ENCODE peak calls at places on chromosomes 12 and 14, in six cellular contexts. One of them, this sample, is unnamed.

GRCh38 chr12:52805000-52805399 is 8.9 kb downstream of the KRT4 start:
- DNase-seq in HS-5: no peak
- DNase-seq in GOT3: no peak
- DNase-seq in cardiac fibroblast: no peak
- DNase-seq in PC-9: peak
- DNase-seq in GM12892: no peak
- DNase-seq in this sample: no peak

GRCh38 chr12:1660304-1661187 is 30.3 kb upstream of the ADIPOR2 start:
- DNase-seq in GOT3: no peak
- DNase-seq in cardiac fibroblast: peak
- DNase-seq in GM12892: no peak
- DNase-seq in PC-9: peak
- DNase-seq in HS-5: no peak
- DNase-seq in this sample: no peak

GRCh38 chr12:3544296-3544965 is 53.4 kb downstream of the PRMT8 start:
- DNase-seq in PC-9: no peak
- DNase-seq in GM12892: no peak
- DNase-seq in HS-5: no peak
- DNase-seq in GOT3: no peak
- DNase-seq in cardiac fibroblast: no peak
- DNase-seq in this sample: no peak

GRCh38 chr12:131604146-131604844 is 106.6 kb upstream of the SFSWAP start:
- DNase-seq in cardiac fibroblast: no peak
- DNase-seq in PC-9: no peak
- DNase-seq in GM12892: no peak
- DNase-seq in HS-5: no peak
- DNase-seq in GOT3: no peak
- DNase-seq in this sample: no peak

GRCh38 chr12:75483411-75483810 is 2.9 kb downstream of the GLIPR1 start:
- DNase-seq in HS-5: no peak
- DNase-seq in cardiac fibroblast: peak
- DNase-seq in GM12892: no peak
- DNase-seq in PC-9: no peak
- DNase-seq in GOT3: no peak
- DNase-seq in this sample: no peak

GRCh38 chr12:116535241-116535640 is 23.9 kb upstream of the MAP1LC3B2 start:
- DNase-seq in cardiac fibroblast: no peak
- DNase-seq in HS-5: no peak
- DNase-seq in GM12892: no peak
- DNase-seq in PC-9: no peak
- DNase-seq in GOT3: no peak
- DNase-seq in this sample: no peak

GRCh38 chr12:79566452-79566851 is 124.3 kb downstream of the PAWR start:
- DNase-seq in GOT3: no peak
- DNase-seq in PC-9: peak
- DNase-seq in GM12892: no peak
- DNase-seq in HS-5: no peak
- DNase-seq in cardiac fibroblast: peak
- DNase-seq in this sample: no peak

GRCh38 chr12:7190268-7191055 is 976 bp downstream of the PEX5 start:
- DNase-seq in GM12892: no peak
- DNase-seq in PC-9: no peak
- DNase-seq in GOT3: no peak
- DNase-seq in cardiac fibroblast: peak
- DNase-seq in HS-5: no peak
- DNase-seq in this sample: no peak

GRCh38 chr14:69481815-69482568 is 2.5 kb upstream of the PLEKHD1 start:
- DNase-seq in cardiac fibroblast: no peak
- DNase-seq in GOT3: no peak
- DNase-seq in GM12892: peak
- DNase-seq in HS-5: no peak
- DNase-seq in PC-9: no peak
- DNase-seq in this sample: no peak

GRCh38 chr12:107352347-107353081 is 259.2 kb upstream of the CRY1 start:
- DNase-seq in GOT3: no peak
- DNase-seq in PC-9: peak
- DNase-seq in GM12892: no peak
- DNase-seq in HS-5: no peak
- DNase-seq in cardiac fibroblast: no peak
- DNase-seq in this sample: no peak

GRCh38 chr12:39441963-39442894 is 691 bp downstream of the KIF21A start:
- DNase-seq in GOT3: peak
- DNase-seq in PC-9: peak
- DNase-seq in HS-5: peak
- DNase-seq in cardiac fibroblast: peak
- DNase-seq in GM12892: peak
- DNase-seq in this sample: no peak

GRCh38 chr12:101642115-101643067 is 47.6 kb downstream of the MYBPC1 start:
- DNase-seq in cardiac fibroblast: no peak
- DNase-seq in HS-5: no peak
- DNase-seq in GM12892: no peak
- DNase-seq in GOT3: no peak
- DNase-seq in PC-9: no peak
- DNase-seq in this sample: no peak

GRCh38 chr12:12024958-12025682 is 45.6 kb upstream of the BCL2L14 start:
- DNase-seq in GM12892: no peak
- DNase-seq in GOT3: no peak
- DNase-seq in HS-5: no peak
- DNase-seq in cardiac fibroblast: no peak
- DNase-seq in PC-9: no peak
- DNase-seq in this sample: no peak

GRCh38 chr14:102196008-102196407 is 56.3 kb downstream of the WDR20 start:
- DNase-seq in cardiac fibroblast: no peak
- DNase-seq in GM12892: no peak
- DNase-seq in HS-5: no peak
- DNase-seq in PC-9: no peak
- DNase-seq in GOT3: no peak
- DNase-seq in this sample: no peak

GRCh38 chr12:55499810-55500252 is 7.7 kb downstream of the OR6C68 start:
- DNase-seq in PC-9: no peak
- DNase-seq in GOT3: no peak
- DNase-seq in GM12892: no peak
- DNase-seq in cardiac fibroblast: no peak
- DNase-seq in HS-5: no peak
- DNase-seq in this sample: no peak

GRCh38 chr14:62213516-62213915 is 451.3 kb downstream of the SNAPC1 start:
- DNase-seq in GOT3: no peak
- DNase-seq in cardiac fibroblast: peak
- DNase-seq in PC-9: no peak
- DNase-seq in HS-5: no peak
- DNase-seq in GM12892: no peak
- DNase-seq in this sample: no peak

GRCh38 chr12:123973552-123974341 is 732 bp downstream of the ZNF664 start:
- DNase-seq in PC-9: peak
- DNase-seq in GM12892: no peak
- DNase-seq in HS-5: no peak
- DNase-seq in cardiac fibroblast: peak
- DNase-seq in GOT3: no peak
- DNase-seq in this sample: no peak

GRCh38 chr12:67827820-67828383 is 161.3 kb upstream of the IFNG-AS1 start:
- DNase-seq in cardiac fibroblast: peak
- DNase-seq in HS-5: peak
- DNase-seq in PC-9: peak
- DNase-seq in GM12892: no peak
- DNase-seq in GOT3: peak
- DNase-seq in this sample: peak

GRCh38 chr14:36094963-36095362 is 81.6 kb downstream of the PTCSC3 start:
- DNase-seq in cardiac fibroblast: no peak
- DNase-seq in HS-5: no peak
- DNase-seq in GOT3: no peak
- DNase-seq in PC-9: no peak
- DNase-seq in GM12892: no peak
- DNase-seq in this sample: no peak

GRCh38 chr14:105882626-105883025 is 356.2 kb downstream of the TMEM121 start:
- DNase-seq in PC-9: no peak
- DNase-seq in GM12892: no peak
- DNase-seq in cardiac fibroblast: no peak
- DNase-seq in HS-5: no peak
- DNase-seq in GOT3: no peak
- DNase-seq in this sample: no peak

This sample was measured in BJ.